ENCODE peak calls at places on chromosomes 4 and X, in eight cellular contexts. U is naive thymus-derived CD8-positive, alpha-beta T cell; G is right cardiac atrium; A is NCI-H345; V is hypothalamus; B is mucosa of descending colon; C is progenitor cell of endocrine pancreas; L is stimulated activated naive B cell treated with anti-CD40 and anti-IgM and Interleukin-4, amounts not matched to agents 10 μg/mL and 1 μg/mL and 100 μg/mL, for 72 hours. F is an unnamed sample.

GRCh38 chrX:47620303-47620685 is 637 bp upstream of the SYN1 start:
- DNase-seq in U (no peak), G (no peak), A (no peak), V (no peak), B (no peak), C (no peak), L (no peak), F (no peak)

GRCh38 chr4:101205878-101206277 is 141.4 kb downstream of the PPP3CA start:
- DNase-seq in U (peak), G (no peak), A (no peak), V (no peak), B (no peak), C (no peak), L (peak), F (peak)

GRCh38 chr4:114400531-114400930 is 198.1 kb upstream of the UGT8 start:
- DNase-seq in U (no peak), G (no peak), A (no peak), V (no peak), B (no peak), C (no peak), L (no peak), F (no peak)

GRCh38 chr4:15778191-15778741 is at the start of gene CD38:
- DNase-seq in U (peak), G (peak), A (no peak), V (peak), B (peak), C (no peak), L (peak), F (peak)

GRCh38 chrX:132831336-132831973 is 127.0 kb downstream of the HS6ST2 start:
- DNase-seq in U (no peak), G (no peak), A (no peak), V (no peak), B (no peak), C (no peak), L (no peak), F (no peak)

GRCh38 chr4:19026281-19026680 is 1004.7 kb upstream of the LCORL start:
- DNase-seq in U (no peak), G (peak), A (no peak), V (peak), B (no peak), C (no peak), L (no peak), F (no peak)

GRCh38 chr4:74258949-74259348 is 49.3 kb upstream of the EPGN start:
- DNase-seq in U (no peak), G (peak), A (no peak), V (no peak), B (no peak), C (no peak), L (no peak), F (no peak)

GRCh38 chr4:185421366-185422124 is 4.2 kb downstream of the UFSP2 start:
- DNase-seq in U (no peak), G (no peak), A (no peak), V (no peak), B (no peak), C (no peak), L (no peak), F (no peak)

GRCh38 chr4:56505269-56506109 is at the start of gene ARL9:
- DNase-seq in U (peak), G (peak), A (no peak), V (peak), B (peak), C (peak), L (peak), F (peak)

GRCh38 chr4:81504685-81505598 is 33.2 kb upstream of the RASGEF1B start:
- DNase-seq in U (peak), G (peak), A (no peak), V (no peak), B (no peak), C (no peak), L (peak), F (peak)

GRCh38 chr4:74167585-74167984 is 9.7 kb downstream of the MTHFD2L start:
- DNase-seq in U (no peak), G (no peak), A (no peak), V (no peak), B (no peak), C (no peak), L (no peak), F (no peak)

GRCh38 chr4:146514651-146515379 is 6.9 kb downstream of the SLC10A7 start:
- DNase-seq in U (no peak), G (no peak), A (no peak), V (no peak), B (no peak), C (no peak), L (no peak), F (no peak)

GRCh38 chrX:87890437-87890836 is 372.8 kb downstream of the KLHL4 start:
- DNase-seq in U (no peak), G (no peak), A (no peak), V (no peak), B (no peak), C (no peak), L (no peak), F (no peak)

GRCh38 chrX:54452920-54453319 is 12.7 kb downstream of the TSR2 start:
- DNase-seq in U (no peak), G (no peak), A (no peak), V (no peak), B (no peak), C (no peak), L (no peak), F (no peak)

GRCh38 chrX:56803849-56804681 is 75.0 kb downstream of the NBDY start:
- DNase-seq in U (no peak), G (no peak), A (no peak), V (no peak), B (no peak), C (no peak), L (no peak), F (no peak)

GRCh38 chrX:47226071-47226470 is 6.7 kb upstream of the USP11 start:
- DNase-seq in U (no peak), G (no peak), A (no peak), V (no peak), B (no peak), C (no peak), L (no peak), F (no peak)

GRCh38 chr4:68630371-68630770 is 40.1 kb downstream of the UGT2B15 start:
- DNase-seq in U (no peak), G (no peak), A (no peak), V (no peak), B (no peak), C (no peak), L (no peak), F (no peak)

GRCh38 chrX:104288961-104289360 is 34.2 kb upstream of the ESX1 start:
- DNase-seq in U (no peak), G (no peak), A (no peak), V (no peak), B (no peak), C (no peak), L (no peak), F (no peak)

GRCh38 chr4:73528171-73528570 is 46.6 kb downstream of the AFM start:
- DNase-seq in U (no peak), G (no peak), A (no peak), V (no peak), B (no peak), C (no peak), L (no peak), F (no peak)

GRCh38 chr4:155883895-155884294 is 17.8 kb upstream of the ASIC5 start:
- DNase-seq in U (no peak), G (no peak), A (no peak), V (no peak), B (no peak), C (no peak), L (no peak), F (no peak)

GRCh38 chrX:155612312-155613224 is at the start of gene TMLHE:
- DNase-seq in U (peak), G (peak), A (peak), V (peak), B (peak), C (peak), L (peak), F (peak)

GRCh38 chrX:843306-843705 is 212.7 kb downstream of the SHOX start:
- DNase-seq in U (no peak), G (no peak), A (no peak), V (no peak), B (no peak), C (no peak), L (no peak), F (no peak)

GRCh38 chrX:68681443-68681941 is 34.0 kb downstream of the STARD8 start:
- DNase-seq in U (no peak), G (no peak), A (no peak), V (no peak), B (no peak), C (no peak), L (peak), F (no peak)

GRCh38 chr4:61308033-61308432 is 107.9 kb downstream of the ADGRL3 start:
- DNase-seq in U (no peak), G (no peak), A (no peak), V (no peak), B (no peak), C (no peak), L (no peak), F (no peak)

GRCh38 chrX:140817943-140818342 is 108.4 kb downstream of the LINC00632 start:
- DNase-seq in U (no peak), G (no peak), A (peak), V (no peak), B (no peak), C (no peak), L (no peak), F (no peak)

GRCh38 chr4:39085891-39086290 is 23.9 kb downstream of the KLHL5 start:
- DNase-seq in U (no peak), G (no peak), A (no peak), V (no peak), B (no peak), C (no peak), L (no peak), F (no peak)

GRCh38 chrX:142250502-142250901 is 45.4 kb upstream of the MAGEC2 start:
- DNase-seq in U (no peak), G (no peak), A (no peak), V (no peak), B (no peak), C (no peak), L (no peak), F (no peak)

GRCh38 chr4:31461425-31461824 is 741.3 kb downstream of the PCDH7 start:
- DNase-seq in U (no peak), G (no peak), A (no peak), V (no peak), B (no peak), C (no peak), L (no peak), F (no peak)

GRCh38 chr4:18198653-18199052 is 177.1 kb upstream of the LCORL start:
- DNase-seq in U (no peak), G (no peak), A (no peak), V (no peak), B (no peak), C (no peak), L (no peak), F (no peak)

GRCh38 chrX:43958529-43958928 is 14.7 kb downstream of the NDP start:
- DNase-seq in U (peak), G (no peak), A (peak), V (peak), B (no peak), C (no peak), L (peak), F (peak)

GRCh38 chrX:55801811-55802210 is 84.3 kb downstream of the RRAGB start:
- DNase-seq in U (no peak), G (no peak), A (no peak), V (no peak), B (no peak), C (no peak), L (no peak), F (no peak)

GRCh38 chr4:98617358-98618047 is 40.9 kb downstream of the TSPAN5 start:
- DNase-seq in U (no peak), G (no peak), A (no peak), V (no peak), B (no peak), C (no peak), L (no peak), F (peak)

GRCh38 chrX:150765782-150766350 is 72.7 kb downstream of the MTMR1 start:
- DNase-seq in U (no peak), G (no peak), A (no peak), V (no peak), B (no peak), C (no peak), L (no peak), F (no peak)

GRCh38 chrX:114675365-114675764 is 91.5 kb downstream of the HTR2C start:
- DNase-seq in U (no peak), G (no peak), A (no peak), V (no peak), B (no peak), C (no peak), L (no peak), F (no peak)

GRCh38 chr4:166197166-166197565 is 324.1 kb downstream of the TLL1 start:
- DNase-seq in U (no peak), G (no peak), A (no peak), V (no peak), B (no peak), C (no peak), L (no peak), F (no peak)

GRCh38 chrX:39149761-39150160 is 348.5 kb downstream of the MID1IP1 start:
- DNase-seq in U (peak), G (peak), A (peak), V (peak), B (peak), C (peak), L (no peak), F (peak)

F was measured in immature natural killer cell.